ENCODE peak calls at places on chromosomes 13 and 19, in five cellular contexts. T is stimulated activated CD4-positive, alpha-beta T cell treated with anti-CD3 and anti-CD28 coated beads, Interleukin-12 subunit alpha, Interleukin-12 subunit beta, amount 100 ng/mL, for 4 hours; W is mucosa of gallbladder; O is HL-60; U is fibroblast of lung. Z is an unnamed sample.

GRCh38 chr19:32863301-32863700 is 6.3 kb downstream of the SLC7A9 start:
- DNase-seq in W (no peak), T (no peak), U (no peak), O (no peak), Z (no peak)

GRCh38 chr19:6011206-6011605 is 33.3 kb upstream of the RANBP3 start:
- DNase-seq in T (no peak), W (no peak), O (no peak), U (no peak), Z (no peak)

GRCh38 chr13:24293761-24294160 is 15.6 kb upstream of the C1QTNF9 start:
- DNase-seq in W (no peak), O (no peak), T (no peak), U (no peak), Z (no peak)

GRCh38 chr13:25860265-25860664 is 191.6 kb downstream of the SHISA2 start:
- DNase-seq in T (no peak), W (no peak), U (no peak), O (no peak), Z (no peak)

GRCh38 chr19:10736916-10737551 is 19.2 kb downstream of the DNM2 start:
- DNase-seq in W (no peak), U (no peak), T (no peak), O (no peak), Z (no peak)

GRCh38 chr19:49151339-49152217 is 3.6 kb downstream of the HRC start:
- DNase-seq in W (peak), O (no peak), U (peak), T (no peak), Z (no peak)

GRCh38 chr19:5321851-5322681 is 18.5 kb downstream of the PTPRS start:
- DNase-seq in O (peak), U (no peak), T (no peak), W (no peak), Z (no peak)

GRCh38 chr19:30447276-30447870 is 75.2 kb downstream of the ZNF536 start:
- DNase-seq in T (no peak), U (peak), O (no peak), W (no peak), Z (peak)

GRCh38 chr13:51229141-51229540 is 6.9 kb downstream of the FAM124A start:
- DNase-seq in U (no peak), W (no peak), O (no peak), T (no peak), Z (no peak)

GRCh38 chr13:102589291-102589822 is 7.4 kb upstream of the TPP2 start:
- DNase-seq in O (no peak), U (no peak), W (no peak), T (no peak), Z (no peak)

GRCh38 chr19:1648156-1648925 is 4.1 kb downstream of the TCF3 start:
- DNase-seq in T (no peak), O (no peak), W (no peak), U (no peak), Z (no peak)

GRCh38 chr13:83214452-83214851 is 667.8 kb downstream of the SLITRK1 start:
- DNase-seq in O (no peak), U (peak), T (no peak), W (no peak), Z (no peak)

GRCh38 chr13:83365723-83366122 is 516.6 kb downstream of the SLITRK1 start:
- DNase-seq in U (no peak), W (no peak), T (no peak), O (no peak), Z (no peak)

GRCh38 chr13:75153834-75154233 is 328.1 kb downstream of the TBC1D4 start:
- DNase-seq in T (no peak), O (peak), U (peak), W (no peak), Z (no peak)

GRCh38 chr19:5355693-5356092 is 15.1 kb upstream of the PTPRS start:
- DNase-seq in W (no peak), O (no peak), U (no peak), T (no peak), Z (no peak)

GRCh38 chr13:105598551-105598950 is 936.9 kb downstream of the EFNB2 start:
- DNase-seq in T (no peak), O (no peak), U (peak), W (no peak), Z (peak)

GRCh38 chr13:77034883-77035282 is 7.9 kb upstream of the FBXL3 start:
- DNase-seq in O (no peak), U (peak), W (no peak), T (no peak), Z (no peak)

GRCh38 chr19:16452321-16452720 is 19.4 kb downstream of the EPS15L1 start:
- DNase-seq in W (no peak), T (no peak), O (no peak), U (no peak), Z (no peak)

GRCh38 chr13:28316841-28317240 is 178.1 kb downstream of the FLT1 start:
- DNase-seq in W (no peak), T (no peak), U (no peak), O (peak), Z (no peak)

GRCh38 chr19:13441810-13442512 is 64.3 kb downstream of the CACNA1A start:
- DNase-seq in W (peak), T (peak), O (peak), U (peak), Z (no peak)

GRCh38 chr19:33150852-33151518 is 19.1 kb downstream of the WDR88 start:
- DNase-seq in W (no peak), U (no peak), T (no peak), O (no peak), Z (no peak)

GRCh38 chr19:46951236-46951986 is 68.2 kb upstream of the NPAS1 start:
- DNase-seq in W (peak), O (no peak), U (peak), T (no peak), Z (peak)

GRCh38 chr19:29770653-29771052 is 41.1 kb upstream of the CCNE1 start:
- DNase-seq in O (no peak), U (no peak), T (no peak), W (no peak), Z (no peak)

GRCh38 chr19:4415352-4415751 is 12.9 kb downstream of the CHAF1A start:
- DNase-seq in O (no peak), T (no peak), U (peak), W (no peak), Z (no peak)

GRCh38 chr13:21974741-21975140 is 303.9 kb downstream of the FGF9 start:
- DNase-seq in U (no peak), W (no peak), T (no peak), O (no peak), Z (no peak)

GRCh38 chr13:102948006-102948405 is 102.2 kb downstream of the ERCC5 start:
- DNase-seq in W (peak), O (no peak), T (no peak), U (peak), Z (no peak)

GRCh38 chr13:23672616-23673015 is 102.4 kb downstream of the TNFRSF19 start:
- DNase-seq in O (no peak), W (no peak), U (peak), T (no peak), Z (no peak)

GRCh38 chr13:79432086-79432485 is 26.0 kb upstream of the RBM26 start:
- DNase-seq in W (no peak), U (no peak), O (no peak), T (no peak), Z (no peak)

GRCh38 chr19:38151242-38151641 is 72.8 kb downstream of the DPF1 start:
- DNase-seq in T (no peak), U (no peak), W (no peak), O (no peak), Z (no peak)

GRCh38 chr19:48338802-48339660 is 13.7 kb downstream of the EMP3 start:
- DNase-seq in U (no peak), T (no peak), O (no peak), W (no peak), Z (no peak)

GRCh38 chr19:35868172-35868822 is at the start of gene APLP1:
- DNase-seq in W (peak), U (peak), T (peak), O (peak), Z (peak)

GRCh38 chr19:2254052-2254872 is 2.0 kb downstream of the JSRP1 start:
- DNase-seq in U (peak), W (no peak), O (no peak), T (no peak), Z (no peak)

GRCh38 chr13:100089633-100090032 is 740 bp downstream of the PCCA start:
- DNase-seq in O (no peak), T (no peak), U (peak), W (no peak), Z (no peak)

GRCh38 chr19:19997656-19998268 is 41.5 kb downstream of the ZNF682 start:
- DNase-seq in O (no peak), U (no peak), W (peak), T (peak), Z (no peak)

GRCh38 chr19:10432736-10433130 is 12.4 kb downstream of the PDE4A start:
- DNase-seq in O (no peak), W (no peak), T (no peak), U (no peak), Z (no peak)

GRCh38 chr13:71209217-71209616 is 657.8 kb downstream of the DACH1 start:
- DNase-seq in U (no peak), O (no peak), T (no peak), W (no peak), Z (no peak)

GRCh38 chr13:113856716-113857065 is 7.2 kb downstream of the GAS6 start:
- DNase-seq in O (no peak), U (peak), W (peak), T (no peak), Z (peak)

GRCh38 chr13:93244918-93245280 is 18.3 kb downstream of the GPC6 start:
- DNase-seq in W (no peak), O (no peak), U (peak), T (no peak), Z (peak)